ENCODE peak calls at places on chromosomes 11 and 22, in five cellular contexts. V is tibial nerve, N is right lobe of liver, R is ovary, S is lower leg skin. D is an unnamed sample.

GRCh38 chr11:57249384-57250319 is 12.6 kb upstream of the APLNR start:
- DNase-seq in S (peak), N (peak), V (peak), R (peak), D (peak)

GRCh38 chr22:30718491-30718890 is 23.8 kb downstream of the OSBP2 start:
- DNase-seq in V (no peak), S (no peak), R (no peak), N (no peak), D (no peak)

GRCh38 chr11:45048870-45049825 is 97.3 kb upstream of the PRDM11 start:
- DNase-seq in S (no peak), R (no peak), N (no peak), V (peak), D (no peak)

GRCh38 chr11:71286701-71287643 is 34.6 kb upstream of the SHANK2 start:
- DNase-seq in S (no peak), V (peak), N (peak), R (no peak), D (peak)

GRCh38 chr11:64626637-64627036 is 35.6 kb downstream of the SLC22A12 start:
- DNase-seq in R (no peak), S (no peak), N (no peak), V (no peak), D (no peak)

GRCh38 chr11:111605681-111606080 is 3.4 kb downstream of the SIK2 start:
- DNase-seq in N (no peak), S (no peak), R (no peak), V (no peak), D (no peak)

GRCh38 chr11:88886796-88887195 is 179.0 kb downstream of the GRM5 start:
- DNase-seq in R (no peak), S (no peak), N (no peak), V (no peak), D (no peak)

GRCh38 chr11:121892863-121893262 is 223.2 kb downstream of the BLID start:
- DNase-seq in R (no peak), V (no peak), S (no peak), N (no peak), D (no peak)

GRCh38 chr11:96954587-96954986 is 564.8 kb downstream of the JRKL start:
- DNase-seq in S (no peak), N (no peak), R (no peak), V (no peak), D (no peak)

GRCh38 chr11:76124905-76125566 is 81.3 kb downstream of the WNT11 start:
- DNase-seq in N (no peak), R (no peak), V (no peak), S (no peak), D (no peak)

GRCh38 chr11:113994077-113994954 is 19.4 kb downstream of the HTR3A start:
- DNase-seq in N (no peak), S (no peak), R (no peak), V (peak), D (no peak)

GRCh38 chr11:58770627-58771457 is 39.1 kb upstream of the GLYAT start:
- DNase-seq in R (no peak), V (no peak), N (no peak), S (peak), D (no peak)

GRCh38 chr11:83035070-83035854 is 36.4 kb downstream of the RAB30 start:
- DNase-seq in N (no peak), R (no peak), S (peak), V (no peak), D (no peak)

GRCh38 chr22:25453557-25453956 is 110.9 kb upstream of the GRK3 start:
- DNase-seq in V (no peak), S (no peak), N (no peak), R (no peak), D (no peak)

GRCh38 chr11:8237453-8237852 is 26.2 kb downstream of the LMO1 start:
- DNase-seq in R (no peak), N (peak), S (no peak), V (no peak), D (no peak)

GRCh38 chr11:120554771-120555432 is 43.4 kb downstream of the GRIK4 start:
- DNase-seq in R (no peak), V (no peak), S (no peak), N (no peak), D (no peak)

GRCh38 chr22:36180038-36180880 is 19.7 kb upstream of the APOL3 start:
- DNase-seq in V (peak), N (peak), R (peak), S (peak), D (peak)

GRCh38 chr11:37786214-37786755 is 1188.2 kb upstream of the RAG2 start:
- DNase-seq in N (no peak), S (no peak), V (no peak), R (no peak), D (no peak)

GRCh38 chr11:130168105-130168504 is 8.5 kb downstream of the ST14 start:
- DNase-seq in V (no peak), R (no peak), N (no peak), S (no peak), D (no peak)

GRCh38 chr11:115488945-115489344 is 15.3 kb downstream of the CADM1 start:
- DNase-seq in R (no peak), N (no peak), V (no peak), S (no peak), D (no peak)

GRCh38 chr22:17964647-17965046 is 59.7 kb downstream of the MICAL3 start:
- DNase-seq in N (no peak), R (no peak), V (no peak), S (no peak), D (no peak)
- TF ChIP-seq POLR2A in N (no peak), R (no peak), V (no peak), S (no peak), D (no peak)

DNA sequence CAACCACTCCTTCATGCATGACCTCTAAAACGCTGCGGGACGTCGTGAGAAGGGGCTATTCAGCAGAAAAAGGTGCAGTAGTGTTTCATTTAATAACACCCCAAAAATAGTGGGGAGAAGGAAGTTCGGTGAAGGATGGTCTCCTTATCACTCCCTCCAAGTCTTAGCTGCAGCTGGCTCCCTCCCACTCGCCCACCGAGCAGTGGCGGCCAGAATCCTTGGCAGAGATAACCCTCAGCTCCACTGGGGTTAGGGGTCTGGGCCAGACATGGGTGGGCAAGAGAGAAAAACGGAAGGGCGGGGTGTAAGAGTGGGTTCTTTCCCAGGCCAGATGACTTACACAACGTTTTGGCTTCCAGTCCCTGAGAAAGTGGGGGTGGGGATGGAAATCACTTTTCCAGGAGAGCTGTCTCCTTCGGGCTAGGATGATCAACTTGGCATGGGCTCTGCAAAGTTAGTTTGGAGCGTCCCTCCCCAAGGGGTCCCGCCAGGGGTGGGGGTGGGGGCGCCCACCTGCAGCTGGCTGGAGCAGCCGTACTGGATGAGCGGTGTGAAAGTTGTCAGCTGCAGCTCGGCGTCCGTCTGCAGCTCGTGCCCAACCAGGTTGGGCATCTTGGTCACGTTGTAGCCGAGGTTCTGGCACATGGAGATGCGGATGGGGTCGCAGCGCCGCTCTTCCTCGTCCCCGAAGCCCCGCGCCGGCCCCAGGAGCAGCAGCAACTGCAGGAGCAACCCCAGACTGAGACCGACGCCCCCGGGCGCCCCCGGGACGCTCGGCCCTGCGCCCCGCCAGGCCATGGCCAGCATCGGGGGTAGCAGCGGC is 696 bp downstream of the FZD4 start:
- DNase-seq in N (no peak), R (peak), V (peak), S (peak), D (peak)
- H3K4me3 ChIP-seq in N (peak), R (peak), V (peak), S (peak), D (peak)

DNA sequence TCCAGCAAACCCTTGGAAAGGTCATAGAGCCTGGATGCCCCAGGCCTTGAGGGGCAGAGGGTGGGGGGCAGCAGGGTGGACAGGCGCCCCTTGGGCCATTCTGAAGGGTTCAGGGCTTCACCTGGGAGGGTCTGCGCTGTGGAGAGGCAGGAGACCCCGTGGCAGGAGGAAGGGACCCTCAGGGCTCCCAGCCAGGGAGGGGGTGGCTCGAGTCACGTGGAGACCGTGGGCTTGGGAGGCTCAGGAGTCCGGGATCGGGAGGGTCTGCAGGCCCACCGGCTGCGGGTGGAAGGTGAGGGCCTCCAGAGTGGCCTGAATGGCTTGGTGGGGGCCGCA is 48.5 kb upstream of the A4GALT start:
- DNase-seq in R (no peak), V (no peak), N (no peak), S (no peak), D (no peak)
- TF ChIP-seq POLR2A in R (no peak), V (no peak), N (no peak), S (no peak), D (no peak)

GRCh38 chr11:68099474-68100405 is 21.4 kb downstream of the CHKA start:
- DNase-seq in R (peak), N (peak), S (no peak), V (no peak), D (no peak)
- H3K4me3 ChIP-seq in R (no peak), N (no peak), S (no peak), V (no peak), D (no peak)

DNA sequence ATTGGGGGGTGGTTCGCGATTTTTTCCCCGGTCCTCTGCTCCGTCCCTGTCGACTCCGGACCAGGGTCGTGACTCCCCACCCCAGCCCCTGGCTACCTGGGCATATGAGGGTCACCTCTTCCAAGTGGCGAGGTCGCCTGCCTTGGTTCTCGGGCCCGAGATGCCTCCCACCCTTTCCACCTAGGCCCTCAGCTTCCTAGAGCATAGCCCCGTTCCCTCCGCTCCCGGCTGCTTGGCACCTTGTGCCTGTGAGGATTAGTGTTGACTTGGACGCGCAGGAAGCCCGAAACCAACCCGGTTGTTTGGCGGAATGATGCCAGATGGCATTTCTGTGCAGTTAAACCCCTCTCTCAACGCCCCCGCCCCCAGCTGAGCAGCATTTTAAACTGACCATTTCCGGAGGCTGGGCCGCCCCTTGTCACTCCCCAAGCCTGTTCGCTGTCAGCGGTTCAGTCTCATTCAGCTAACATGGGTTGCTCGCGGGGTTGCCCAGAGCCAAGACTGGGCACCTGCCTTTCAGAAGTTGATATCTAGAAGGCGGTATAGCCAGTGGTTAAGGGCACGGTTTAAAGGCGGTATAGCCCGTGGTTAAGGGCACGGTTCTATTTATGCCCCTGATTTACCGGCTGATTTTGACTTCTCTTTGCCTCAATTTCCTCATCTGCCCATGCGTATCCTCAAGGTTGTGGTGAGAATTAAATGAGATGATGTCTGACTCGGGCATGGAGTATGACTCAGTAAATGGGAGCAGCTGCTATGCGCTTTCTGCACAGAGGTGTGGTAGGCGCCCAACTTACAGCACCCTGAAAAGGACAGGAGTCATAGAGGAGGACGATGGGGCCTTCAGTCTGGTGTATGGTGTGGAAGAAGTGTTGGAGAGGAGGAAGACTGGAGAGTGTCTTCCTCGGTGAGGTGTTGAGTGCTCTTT is 639 bp downstream of the INCENP start:
- DNase-seq in V (no peak), S (no peak), R (no peak), N (no peak), D (peak)
- TF ChIP-seq POLR2A in V (no peak), S (no peak), R (no peak), N (no peak), D (no peak)